ENCODE peak calls at places on chromosomes 7 and 10, in five cellular contexts. R, I, F, M and T are unnamed samples.

GRCh38 chr7:142459557-142459963 is 201.7 kb upstream of the PRSS58 start:
- DNase-seq in R (no peak), I (peak), F (no peak), M (no peak), T (peak)

GRCh38 chr7:145036592-145037386 is 200.9 kb upstream of the TPK1 start:
- DNase-seq in R (no peak), I (peak), F (peak), M (peak), T (peak)

GRCh38 chr10:127991543-127992255 is 84.8 kb downstream of the PTPRE start:
- DNase-seq in R (no peak), I (no peak), F (no peak), M (no peak), T (no peak)

GRCh38 chr10:27192284-27192683 is 37.1 kb downstream of the MASTL start:
- DNase-seq in R (no peak), I (no peak), F (no peak), M (no peak), T (no peak)

GRCh38 chr10:71084818-71085126 is 127.6 kb upstream of the UNC5B start:
- DNase-seq in R (no peak), I (no peak), F (no peak), M (no peak), T (no peak)

GRCh38 chr7:24972991-24973390 is 7.0 kb downstream of the OSBPL3 start:
- DNase-seq in R (no peak), I (no peak), F (no peak), M (no peak), T (no peak)

GRCh38 chr10:111598433-111599059 is 521.7 kb downstream of the ADRA2A start:
- DNase-seq in R (no peak), I (peak), F (no peak), M (no peak), T (peak)

GRCh38 chr10:29908977-29909376 is 150.4 kb downstream of the JCAD start:
- DNase-seq in R (no peak), I (no peak), F (no peak), M (no peak), T (no peak)

GRCh38 chr7:28207486-28208158 is 27.0 kb upstream of the JAZF1 start:
- DNase-seq in R (no peak), I (no peak), F (no peak), M (no peak), T (no peak)

GRCh38 chr10:47031953-47032465 is 120.8 kb downstream of the PTPN20 start:
- DNase-seq in R (no peak), I (no peak), F (peak), M (no peak), T (no peak)

GRCh38 chr10:96271017-96271815 is at the start of gene BLNK:
- DNase-seq in R (no peak), I (peak), F (peak), M (no peak), T (no peak)

GRCh38 chr10:11602357-11602756 is 9.1 kb downstream of the USP6NL start:
- DNase-seq in R (no peak), I (no peak), F (no peak), M (no peak), T (no peak)

GRCh38 chr7:80879849-80880248 is 39.0 kb downstream of the SEMA3C start:
- DNase-seq in R (no peak), I (no peak), F (no peak), M (no peak), T (no peak)

GRCh38 chr7:84237533-84238173 is 43.1 kb upstream of the SEMA3A start:
- DNase-seq in R (no peak), I (no peak), F (no peak), M (no peak), T (no peak)

GRCh38 chr7:47040795-47041194 is 541.1 kb downstream of the TNS3 start:
- DNase-seq in R (no peak), I (no peak), F (no peak), M (no peak), T (no peak)

GRCh38 chr10:121368347-121369025 is 229.8 kb downstream of the FGFR2 start:
- DNase-seq in R (no peak), I (peak), F (no peak), M (no peak), T (no peak)

GRCh38 chr10:31304261-31304970 is 14.6 kb upstream of the ZEB1 start:
- DNase-seq in R (no peak), I (no peak), F (no peak), M (no peak), T (no peak)